ENCODE peak calls at places on chromosomes 16 and 17, in four cellular contexts. One of them, this sample, is unnamed.
A peak's percentile ranks its signal among the peaks of the same experiment; 100 is the strongest.

GRCh38 chr17:79406316-79406715 is 204.5 kb downstream of the RBFOX3 start:
- DNase-seq in stimulated activated effector memory CD8-positive, alpha-beta T cell treated with anti-CD3 and anti-CD28 coated beads, Interleukin-12 subunit alpha, Interleukin-12 subunit beta, amount 100 ng/mL, for 72 hours: no peak
- DNase-seq in stromal cell of bone marrow: no peak
- DNase-seq in transverse colon: no peak
- DNase-seq in this sample: no peak

GRCh38 chr17:77644181-77644972 is 314.1 kb upstream of the TNRC6C start:
- DNase-seq in stimulated activated effector memory CD8-positive, alpha-beta T cell treated with anti-CD3 and anti-CD28 coated beads, Interleukin-12 subunit alpha, Interleukin-12 subunit beta, amount 100 ng/mL, for 72 hours: no peak
- DNase-seq in stromal cell of bone marrow: no peak
- DNase-seq in transverse colon: no peak
- DNase-seq in this sample: no peak

GRCh38 chr17:59332890-59333377 is 1.5 kb downstream of the YPEL2 start:
- DNase-seq in stimulated activated effector memory CD8-positive, alpha-beta T cell treated with anti-CD3 and anti-CD28 coated beads, Interleukin-12 subunit alpha, Interleukin-12 subunit beta, amount 100 ng/mL, for 72 hours: no peak
- DNase-seq in stromal cell of bone marrow: no peak
- DNase-seq in transverse colon: peak; percentile 35
- DNase-seq in this sample: peak; percentile 58

GRCh38 chr16:10081201-10081940 is 100.9 kb downstream of the GRIN2A start:
- DNase-seq in stimulated activated effector memory CD8-positive, alpha-beta T cell treated with anti-CD3 and anti-CD28 coated beads, Interleukin-12 subunit alpha, Interleukin-12 subunit beta, amount 100 ng/mL, for 72 hours: no peak
- DNase-seq in stromal cell of bone marrow: no peak
- DNase-seq in transverse colon: no peak
- DNase-seq in this sample: no peak

GRCh38 chr16:53912155-53912554 is 208.2 kb downstream of the FTO start:
- DNase-seq in stimulated activated effector memory CD8-positive, alpha-beta T cell treated with anti-CD3 and anti-CD28 coated beads, Interleukin-12 subunit alpha, Interleukin-12 subunit beta, amount 100 ng/mL, for 72 hours: peak; percentile 62
- DNase-seq in stromal cell of bone marrow: no peak
- DNase-seq in transverse colon: no peak
- DNase-seq in this sample: no peak

GRCh38 chr17:8150194-8151119 is 1.7 kb downstream of the PER1 start:
- DNase-seq in stimulated activated effector memory CD8-positive, alpha-beta T cell treated with anti-CD3 and anti-CD28 coated beads, Interleukin-12 subunit alpha, Interleukin-12 subunit beta, amount 100 ng/mL, for 72 hours: no peak
- DNase-seq in stromal cell of bone marrow: no peak
- DNase-seq in transverse colon: no peak
- DNase-seq in this sample: no peak

GRCh38 chr17:45986056-45986455 is 13.0 kb upstream of the STH start:
- DNase-seq in stimulated activated effector memory CD8-positive, alpha-beta T cell treated with anti-CD3 and anti-CD28 coated beads, Interleukin-12 subunit alpha, Interleukin-12 subunit beta, amount 100 ng/mL, for 72 hours: no peak
- DNase-seq in stromal cell of bone marrow: no peak
- DNase-seq in transverse colon: no peak
- DNase-seq in this sample: no peak

GRCh38 chr16:30075503-30076275 is at the start of gene PPP4C:
- DNase-seq in stimulated activated effector memory CD8-positive, alpha-beta T cell treated with anti-CD3 and anti-CD28 coated beads, Interleukin-12 subunit alpha, Interleukin-12 subunit beta, amount 100 ng/mL, for 72 hours: peak; percentile 94
- DNase-seq in stromal cell of bone marrow: peak; percentile 79
- DNase-seq in transverse colon: peak; percentile 95
- DNase-seq in this sample: peak; percentile 83

GRCh38 chr17:57944796-57945362 is 10.3 kb downstream of the CUEDC1 start:
- DNase-seq in stimulated activated effector memory CD8-positive, alpha-beta T cell treated with anti-CD3 and anti-CD28 coated beads, Interleukin-12 subunit alpha, Interleukin-12 subunit beta, amount 100 ng/mL, for 72 hours: no peak
- DNase-seq in stromal cell of bone marrow: no peak
- DNase-seq in transverse colon: no peak
- DNase-seq in this sample: no peak

GRCh38 chr16:75043175-75043937 is 44.5 kb downstream of the ZNRF1 start:
- DNase-seq in stimulated activated effector memory CD8-positive, alpha-beta T cell treated with anti-CD3 and anti-CD28 coated beads, Interleukin-12 subunit alpha, Interleukin-12 subunit beta, amount 100 ng/mL, for 72 hours: no peak
- DNase-seq in stromal cell of bone marrow: no peak
- DNase-seq in transverse colon: no peak
- DNase-seq in this sample: no peak

This sample was measured in globus pallidus.